ENCODE peak calls at places on chromosomes 3 and 15, in five cellular contexts. Y is A549, E is HCT116, G is WTC11, V is glutamatergic neuron. W is an unnamed sample.

GRCh38 chr3:85560088-85560790 is 601.5 kb downstream of the CADM2 start:
- DNase-seq in Y (no peak), E (no peak), G (no peak), V (no peak), W (no peak)

GRCh38 chr3:116443096-116443793 is 2.0 kb downstream of the LSAMP start:
- DNase-seq in Y (no peak), E (no peak), G (no peak), V (no peak), W (no peak)

GRCh38 chr3:183253961-183254815 is 1.1 kb downstream of the B3GNT5 start:
- DNase-seq in Y (peak), E (no peak), G (peak), V (peak), W (peak)

GRCh38 chr15:44340410-44340809 is 51.9 kb downstream of the GOLM2 start:
- DNase-seq in Y (no peak), E (no peak), G (no peak), V (no peak), W (no peak)

GRCh38 chr15:20272422-20273184 is 269.0 kb downstream of the GOLGA6L6 start:
- DNase-seq in Y (no peak), E (no peak), G (no peak), V (no peak), W (no peak)

GRCh38 chr3:112038863-112039262 is 4.3 kb downstream of the TMPRSS7 start:
- DNase-seq in Y (peak), E (no peak), G (no peak), V (no peak), W (no peak)

GRCh38 chr3:128426128-128426921 is 40.4 kb downstream of the DNAJB8 start:
- DNase-seq in Y (peak), E (no peak), G (peak), V (peak), W (peak)

GRCh38 chr3:69999191-70000027 is at the start of gene SAMMSON:
- DNase-seq in Y (peak), E (no peak), G (peak), V (no peak), W (no peak)

GRCh38 chr15:100308222-100309007 is 33.4 kb downstream of the ADAMTS17 start:
- DNase-seq in Y (no peak), E (no peak), G (no peak), V (no peak), W (no peak)

GRCh38 chr3:148758303-148758884 is 60.7 kb downstream of the AGTR1 start:
- DNase-seq in Y (no peak), E (no peak), G (no peak), V (no peak), W (no peak)

GRCh38 chr3:143826296-143826695 is 22.0 kb downstream of the SLC9A9 start:
- DNase-seq in Y (no peak), E (no peak), G (no peak), V (no peak), W (no peak)

GRCh38 chr3:61903931-61904657 is 342.7 kb downstream of the PTPRG start:
- DNase-seq in Y (no peak), E (no peak), G (no peak), V (no peak), W (no peak)

GRCh38 chr3:34365766-34366165 is 567.3 kb downstream of the PDCD6IP start:
- DNase-seq in Y (no peak), E (no peak), G (no peak), V (no peak), W (no peak)

GRCh38 chr3:133152056-133152455 is 113.9 kb downstream of the TMEM108 start:
- DNase-seq in Y (no peak), E (no peak), G (no peak), V (no peak), W (no peak)

GRCh38 chr3:66393486-66394260 is 107.1 kb downstream of the LRIG1 start:
- DNase-seq in Y (no peak), E (no peak), G (no peak), V (no peak), W (peak)

GRCh38 chr15:48577495-48577894 is 68.0 kb downstream of the FBN1 start:
- DNase-seq in Y (no peak), E (no peak), G (no peak), V (no peak), W (no peak)

GRCh38 chr15:60804986-60805949 is 326.3 kb upstream of the ICE2 start:
- DNase-seq in Y (peak), E (no peak), G (peak), V (no peak), W (no peak)

GRCh38 chr3:169558371-169558770 is 105.1 kb downstream of the MECOM start:
- DNase-seq in Y (no peak), E (no peak), G (no peak), V (no peak), W (no peak)

GRCh38 chr3:186932281-186933181 is 2.2 kb downstream of the ST6GAL1 start:
- DNase-seq in Y (no peak), E (no peak), G (no peak), V (no peak), W (no peak)

GRCh38 chr3:30943206-30943605 is 48.7 kb upstream of the GADL1 start:
- DNase-seq in Y (no peak), E (no peak), G (no peak), V (no peak), W (no peak)

GRCh38 chr3:174498638-174499037 is 360.5 kb upstream of the NAALADL2 start:
- DNase-seq in Y (no peak), E (no peak), G (no peak), V (no peak), W (no peak)

GRCh38 chr3:133384331-133385027 is 15.4 kb upstream of the BFSP2 start:
- DNase-seq in Y (peak), E (peak), G (peak), V (peak), W (no peak)

GRCh38 chr3:67781218-67781617 is 126.8 kb upstream of the SUCLG2 start:
- DNase-seq in Y (no peak), E (no peak), G (no peak), V (no peak), W (no peak)

GRCh38 chr15:101397521-101398003 is 91.9 kb downstream of the PCSK6 start:
- DNase-seq in Y (no peak), E (no peak), G (no peak), V (no peak), W (no peak)

GRCh38 chr3:183212565-183212964 is 40.5 kb upstream of the B3GNT5 start:
- DNase-seq in Y (no peak), E (no peak), G (no peak), V (no peak), W (no peak)

GRCh38 chr15:74133071-74133702 is 2.8 kb downstream of the ISLR2 start:
- DNase-seq in Y (no peak), E (no peak), G (peak), V (no peak), W (no peak)

GRCh38 chr3:27431116-27431515 is 53.1 kb downstream of the SLC4A7 start:
- DNase-seq in Y (peak), E (peak), G (no peak), V (no peak), W (no peak)

GRCh38 chr15:31345606-31346366 is 19.2 kb downstream of the KLF13 start:
- DNase-seq in Y (no peak), E (no peak), G (no peak), V (no peak), W (no peak)

GRCh38 chr3:175338775-175339535 is 479.8 kb downstream of the NAALADL2 start:
- DNase-seq in Y (peak), E (peak), G (no peak), V (no peak), W (no peak)

GRCh38 chr3:97772926-97773325 is 8.4 kb downstream of the ARL6 start:
- DNase-seq in Y (no peak), E (no peak), G (no peak), V (no peak), W (no peak)

GRCh38 chr15:80031841-80032240 is 27.6 kb upstream of the ZFAND6 start:
- DNase-seq in Y (no peak), E (no peak), G (no peak), V (no peak), W (no peak)

GRCh38 chr3:191412764-191413163 is 48.2 kb upstream of the PYDC2 start:
- DNase-seq in Y (no peak), E (no peak), G (no peak), V (peak), W (no peak)

GRCh38 chr3:44477312-44478030 is at the start of gene ZNF445:
- DNase-seq in Y (peak), E (peak), G (peak), V (peak), W (peak)

GRCh38 chr3:44478055-44478468 is 592 bp upstream of the ZNF445 start:
- DNase-seq in Y (no peak), E (no peak), G (no peak), V (no peak), W (no peak)

GRCh38 chr3:44476963-44477311 is 533 bp downstream of the ZNF445 start:
- DNase-seq in Y (no peak), E (no peak), G (no peak), V (no peak), W (no peak)

GRCh38 chr3:44478606-44479094 is 1.2 kb upstream of the ZNF445 start:
- DNase-seq in Y (no peak), E (no peak), G (no peak), V (no peak), W (no peak)

GRCh38 chr3:44476181-44476599 is 1.3 kb downstream of the ZNF445 start:
- DNase-seq in Y (no peak), E (no peak), G (no peak), V (no peak), W (no peak)
- TF ChIP-seq CTCF in Y (no peak), E (no peak), G (no peak), V (no peak), W (no peak)

GRCh38 chr3:73137736-73138403 is 76.4 kb downstream of the EBLN2 start:
- DNase-seq in Y (no peak), E (no peak), G (no peak), V (no peak), W (no peak)
- TF ChIP-seq CTCF in Y (no peak), E (no peak), G (no peak), V (no peak), W (no peak)

DNA sequence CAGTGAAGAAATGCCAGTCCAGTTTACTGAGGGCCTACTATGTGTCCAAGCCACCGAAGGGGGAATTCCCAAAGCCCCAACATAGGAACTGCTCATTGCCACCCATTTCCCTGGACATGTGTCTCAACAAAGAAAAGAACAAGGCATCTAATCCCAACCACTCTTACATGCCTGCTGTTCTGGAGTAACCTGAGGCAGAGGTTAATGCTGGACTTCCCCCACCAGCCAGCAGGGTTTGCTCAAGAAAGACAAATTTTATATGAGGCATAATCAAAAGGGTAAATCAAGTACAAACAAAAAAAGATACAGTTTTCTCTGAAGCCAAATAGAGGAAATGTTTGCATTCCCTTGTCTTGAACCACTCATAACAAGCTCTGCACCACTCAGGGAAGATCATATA is 4.1 kb downstream of the ADCY5 start:
- DNase-seq in Y (no peak), E (no peak), G (no peak), V (no peak), W (no peak)
- TF ChIP-seq CTCF in Y (no peak), E (no peak), G (no peak), V (peak), W (no peak)

GRCh38 chr3:9498781-9499180 is 54.8 kb downstream of the LHFPL4 start:
- DNase-seq in Y (no peak), E (no peak), G (no peak), V (no peak), W (no peak)

GRCh38 chr3:9499455-9500107 is 54.0 kb downstream of the LHFPL4 start:
- DNase-seq in Y (no peak), E (no peak), G (no peak), V (peak), W (no peak)

GRCh38 chr3:9497821-9498565 is 55.6 kb downstream of the LHFPL4 start:
- DNase-seq in Y (no peak), E (peak), G (no peak), V (no peak), W (no peak)

GRCh38 chr3:9501226-9501625 is 52.4 kb downstream of the LHFPL4 start:
- DNase-seq in Y (no peak), E (no peak), G (no peak), V (no peak), W (no peak)

GRCh38 chr3:9500108-9501050 is 53.2 kb downstream of the LHFPL4 start:
- DNase-seq in Y (peak), E (peak), G (peak), V (peak), W (peak)
- TF ChIP-seq CTCF in Y (peak), E (peak), G (peak), V (peak), W (peak)

DNA sequence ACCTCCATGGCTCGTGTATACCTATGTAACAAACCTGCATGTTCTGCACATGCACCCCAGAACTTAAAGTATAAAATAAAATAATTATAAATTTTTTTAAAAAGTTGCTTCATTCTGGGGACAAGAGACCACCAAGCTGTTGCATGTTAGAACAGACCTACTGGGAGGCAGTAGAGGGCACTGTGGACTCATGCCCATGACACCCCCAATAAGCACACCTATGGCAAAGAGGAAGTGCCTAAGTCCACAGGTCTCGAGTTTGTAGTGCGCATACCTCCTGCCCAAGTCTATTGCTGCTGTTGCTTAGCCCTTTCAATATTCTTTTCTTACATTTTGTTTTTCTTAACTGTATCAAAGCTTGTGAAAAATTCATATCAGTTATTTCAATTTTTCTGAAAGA is 267.9 kb upstream of the THBS1 start:
- DNase-seq in Y (peak), E (peak), G (peak), V (no peak), W (no peak)
- TF ChIP-seq CTCF in Y (no peak), E (peak), G (no peak), V (no peak), W (no peak)

DNA sequence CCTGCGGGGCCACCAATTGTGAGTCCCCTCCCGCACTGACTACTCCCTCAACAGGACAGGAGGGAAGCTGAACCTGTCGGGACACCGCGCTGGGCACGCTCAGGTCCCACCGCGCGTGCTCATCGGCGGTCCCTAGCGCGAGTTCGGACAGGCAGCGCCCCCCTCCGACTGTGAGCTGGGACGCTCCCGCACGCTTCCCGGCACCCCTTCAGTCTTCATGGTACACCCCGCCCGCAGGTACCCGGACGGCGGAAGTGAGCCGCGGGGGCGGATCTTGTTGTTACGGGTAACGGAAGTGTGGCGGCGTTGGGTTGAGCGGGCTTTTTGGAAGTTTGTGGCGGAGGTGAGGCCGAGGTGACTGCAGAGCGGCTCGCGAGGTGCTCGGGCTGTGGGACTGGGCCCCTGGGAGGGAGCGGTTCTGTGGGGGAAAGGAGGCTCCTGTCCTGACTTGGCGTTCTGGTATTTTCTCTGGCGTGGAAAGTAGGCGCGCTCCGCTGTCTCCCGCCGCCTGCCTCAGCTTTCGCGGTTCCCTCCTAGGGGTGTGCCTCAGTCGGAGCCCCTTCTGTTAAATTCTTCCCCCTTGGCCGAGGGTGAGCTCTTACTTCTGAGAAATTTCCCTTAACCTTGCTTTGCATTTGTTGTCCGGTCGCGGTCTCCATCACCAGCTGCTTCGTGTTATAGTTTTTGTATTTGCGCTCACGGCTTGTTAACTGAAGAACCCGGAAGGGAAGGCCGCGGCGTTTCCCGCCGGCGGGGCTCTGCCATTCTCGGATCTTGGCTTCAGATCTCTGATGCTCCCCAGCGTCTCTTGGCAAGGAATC is at the start of gene FANCI:
- DNase-seq in Y (peak), E (peak), G (peak), V (peak), W (peak)
- TF ChIP-seq CTCF in Y (peak), E (peak), G (peak), V (peak), W (peak)

GRCh38 chr3:190122198-190122771 is 1.6 kb upstream of the P3H2 start:
- DNase-seq in Y (no peak), E (no peak), G (no peak), V (no peak), W (no peak)

GRCh38 chr3:190119734-190120133 is 963 bp downstream of the P3H2 start:
- DNase-seq in Y (no peak), E (no peak), G (no peak), V (no peak), W (no peak)

GRCh38 chr3:190121061-190121765 is 516 bp upstream of the P3H2 start:
- DNase-seq in Y (no peak), E (no peak), G (no peak), V (no peak), W (no peak)

GRCh38 chr3:190117995-190118394 is 2.7 kb downstream of the P3H2 start:
- DNase-seq in Y (no peak), E (no peak), G (no peak), V (no peak), W (no peak)

DNA sequence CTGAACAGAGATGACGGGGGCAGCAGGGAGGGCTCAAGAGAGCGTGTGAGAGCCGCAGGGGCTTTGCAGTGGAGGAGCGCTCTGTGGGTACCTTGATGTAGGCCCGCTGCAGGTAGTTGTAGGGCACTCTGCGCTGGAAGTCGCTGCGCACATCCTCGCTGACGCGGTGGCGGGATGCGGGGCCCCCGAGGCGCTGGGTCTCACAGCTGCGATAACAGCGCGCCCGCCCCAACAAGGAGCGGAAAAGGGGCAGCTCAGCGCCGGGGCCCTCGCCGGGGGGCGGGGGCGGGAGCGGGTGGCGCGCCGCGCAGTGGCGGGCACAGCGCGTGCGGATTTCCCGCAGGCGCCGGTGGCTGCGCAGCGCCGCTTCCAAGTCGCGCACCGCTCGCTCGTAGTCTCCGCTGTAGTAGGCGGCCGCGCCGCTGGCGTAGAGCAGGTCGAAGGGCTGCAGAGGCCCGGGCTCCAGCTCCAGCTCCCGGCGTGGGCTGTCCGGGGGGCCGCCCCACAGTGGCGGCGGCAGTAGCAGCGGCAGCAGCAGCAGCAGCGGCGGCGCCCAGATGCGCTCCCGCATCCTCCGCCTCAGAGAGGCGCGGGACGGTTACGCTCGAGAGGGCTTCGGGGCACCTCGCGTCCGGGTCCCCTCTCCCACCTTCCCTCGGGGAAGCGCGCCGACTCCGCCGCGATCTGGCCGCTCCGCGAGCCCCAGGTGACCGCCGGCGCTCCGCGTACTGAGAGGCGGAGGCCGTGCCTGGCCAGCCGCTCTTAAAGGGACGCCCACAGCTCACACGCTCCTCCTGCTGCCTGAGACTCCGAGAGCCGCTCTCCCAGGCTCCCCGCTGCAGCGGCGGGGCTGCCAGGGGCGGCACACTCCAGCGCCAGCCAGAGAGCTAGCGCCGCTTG is at the start of gene P3H2:
- DNase-seq in Y (peak), E (peak), G (peak), V (peak), W (no peak)
- TF ChIP-seq CTCF in Y (peak), E (peak), G (no peak), V (no peak), W (no peak)